ENCODE peak calls at places on chromosomes 16 and 17, in eight cellular contexts. Z is cardiac muscle cell, R is coronary artery, I is heart right ventricle, U is PC-9, Q is lower lobe of right lung, M is sigmoid colon, P is aorta. O is an unnamed sample.

GRCh38 chr17:80476877-80477646 is 655 bp upstream of the NPTX1 start:
- DNase-seq in Z (no peak), R (no peak), I (no peak), U (no peak), Q (no peak), M (no peak), P (no peak), O (no peak)

GRCh38 chr17:41710472-41711090 is 1.6 kb upstream of the GAST start:
- DNase-seq in Z (no peak), R (no peak), I (no peak), U (no peak), Q (no peak), M (no peak), P (no peak), O (no peak)

GRCh38 chr17:74123350-74123749 is 80.1 kb upstream of the RPL38 start:
- DNase-seq in Z (no peak), R (no peak), I (no peak), U (no peak), Q (no peak), M (no peak), P (no peak), O (no peak)

GRCh38 chr16:49754495-49755290 is 101.2 kb downstream of the ZNF423 start:
- DNase-seq in Z (peak), R (no peak), I (peak), U (no peak), Q (no peak), M (no peak), P (no peak), O (no peak)

GRCh38 chr16:79535130-79535529 is 65.4 kb downstream of the MAF start:
- DNase-seq in Z (no peak), R (no peak), I (no peak), U (no peak), Q (no peak), M (no peak), P (no peak), O (no peak)

GRCh38 chr17:61536417-61536955 is 54.5 kb downstream of the NACA2 start:
- DNase-seq in Z (no peak), R (no peak), I (no peak), U (no peak), Q (no peak), M (no peak), P (no peak), O (no peak)

GRCh38 chr17:68512967-68513474 is 791 bp downstream of the PRKAR1A start:
- DNase-seq in Z (peak), R (no peak), I (no peak), U (no peak), Q (no peak), M (peak), P (no peak), O (peak)

GRCh38 chr16:49515861-49516260 is 142.3 kb downstream of the C16orf78 start:
- DNase-seq in Z (no peak), R (no peak), I (no peak), U (no peak), Q (no peak), M (no peak), P (no peak), O (no peak)

GRCh38 chr17:75927286-75927922 is 13.4 kb downstream of the FBF1 start:
- DNase-seq in Z (peak), R (no peak), I (no peak), U (no peak), Q (peak), M (no peak), P (no peak), O (no peak)

GRCh38 chr16:23120562-23120961 is 28.7 kb downstream of the USP31 start:
- DNase-seq in Z (no peak), R (no peak), I (no peak), U (no peak), Q (no peak), M (no peak), P (no peak), O (no peak)

GRCh38 chr16:54493076-54493475 is 206.5 kb upstream of the IRX3 start:
- DNase-seq in Z (no peak), R (no peak), I (no peak), U (no peak), Q (no peak), M (no peak), P (no peak), O (no peak)

GRCh38 chr17:62778990-62779681 is 29.0 kb downstream of the MARCHF10 start:
- DNase-seq in Z (no peak), R (no peak), I (no peak), U (peak), Q (peak), M (no peak), P (no peak), O (no peak)

GRCh38 chr16:82867425-82867824 is 240.7 kb downstream of the CDH13 start:
- DNase-seq in Z (no peak), R (no peak), I (no peak), U (no peak), Q (no peak), M (no peak), P (no peak), O (no peak)

GRCh38 chr16:88116121-88116900 is 165.1 kb downstream of the BANP start:
- DNase-seq in Z (no peak), R (no peak), I (no peak), U (no peak), Q (no peak), M (no peak), P (no peak), O (no peak)

GRCh38 chr17:10077561-10078299 is 120.7 kb downstream of the GAS7 start:
- DNase-seq in Z (no peak), R (no peak), I (no peak), U (no peak), Q (no peak), M (peak), P (no peak), O (no peak)

GRCh38 chr16:70162041-70162451 is 11.5 kb upstream of the CLEC18C start:
- DNase-seq in Z (no peak), R (peak), I (no peak), U (peak), Q (no peak), M (no peak), P (peak), O (no peak)

GRCh38 chr17:44587339-44587738 is 30.1 kb downstream of the FZD2 start:
- DNase-seq in Z (peak), R (peak), I (peak), U (peak), Q (peak), M (no peak), P (peak), O (peak)

GRCh38 chr17:38326996-38327792 is 16.6 kb downstream of the GPR179 start:
- DNase-seq in Z (no peak), R (peak), I (peak), U (no peak), Q (no peak), M (no peak), P (no peak), O (no peak)

GRCh38 chr17:73628642-73629552 is 15.3 kb downstream of the SDK2 start:
- DNase-seq in Z (no peak), R (no peak), I (no peak), U (no peak), Q (no peak), M (no peak), P (peak), O (peak)

GRCh38 chr16:76729525-76729924 is 452.3 kb downstream of the CNTNAP4 start:
- DNase-seq in Z (no peak), R (no peak), I (no peak), U (no peak), Q (no peak), M (no peak), P (no peak), O (no peak)

GRCh38 chr17:5631958-5632357 is 47.6 kb upstream of the NLRP1 start:
- DNase-seq in Z (peak), R (no peak), I (no peak), U (no peak), Q (no peak), M (no peak), P (no peak), O (no peak)

GRCh38 chr17:40363480-40363838 is 1.1 kb downstream of the GJD3 start:
- DNase-seq in Z (peak), R (no peak), I (peak), U (no peak), Q (peak), M (peak), P (peak), O (no peak)

GRCh38 chr16:59633996-59634579 is 900.0 kb upstream of the GOT2 start:
- DNase-seq in Z (no peak), R (no peak), I (no peak), U (no peak), Q (no peak), M (no peak), P (no peak), O (no peak)

GRCh38 chr16:67873435-67874146 is 739 bp downstream of the EDC4 start:
- DNase-seq in Z (peak), R (no peak), I (no peak), U (no peak), Q (no peak), M (no peak), P (no peak), O (no peak)

GRCh38 chr17:42340691-42341127 is 47.5 kb downstream of the STAT3 start:
- DNase-seq in Z (no peak), R (no peak), I (no peak), U (peak), Q (no peak), M (peak), P (no peak), O (no peak)

GRCh38 chr17:61379457-61380216 is 20.0 kb upstream of the TBX2 start:
- DNase-seq in Z (no peak), R (no peak), I (no peak), U (no peak), Q (peak), M (no peak), P (peak), O (peak)

GRCh38 chr17:51955245-51955644 is 203.3 kb downstream of the CA10 start:
- DNase-seq in Z (no peak), R (no peak), I (no peak), U (no peak), Q (no peak), M (no peak), P (no peak), O (no peak)

GRCh38 chr17:48612854-48613691 is 2.0 kb downstream of the HOXB8 start:
- DNase-seq in Z (peak), R (no peak), I (no peak), U (peak), Q (no peak), M (no peak), P (peak), O (peak)
- H3K4me3 ChIP-seq in Z (peak), R (peak), I (peak), U (peak), Q (peak), M (peak), P (peak), O (peak)

DNA sequence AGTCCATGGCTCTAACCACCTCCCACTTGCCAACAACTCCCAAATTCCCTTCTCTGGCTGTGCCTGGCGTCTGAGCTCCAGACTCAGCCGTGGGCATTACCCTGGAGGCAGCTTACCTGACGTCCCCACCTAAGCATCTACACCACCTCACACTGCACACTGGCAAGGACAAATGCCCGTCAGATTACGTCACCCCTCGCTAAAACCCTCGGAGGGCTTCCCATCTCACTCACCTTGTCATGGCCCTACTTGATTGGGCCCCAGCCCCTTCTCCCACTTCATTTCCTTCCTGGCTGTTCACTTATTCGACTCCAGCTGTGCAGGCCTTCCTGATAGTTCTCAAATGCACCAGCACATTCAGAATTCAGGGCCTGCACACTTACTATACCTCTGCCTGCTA is 13.4 kb downstream of the ALOXE3 start:
- DNase-seq in Z (no peak), R (no peak), I (no peak), U (no peak), Q (no peak), M (no peak), P (no peak), O (no peak)
- H3K4me3 ChIP-seq in Z (no peak), R (no peak), I (no peak), U (no peak), Q (no peak), M (no peak), P (no peak), O (no peak)

DNA sequence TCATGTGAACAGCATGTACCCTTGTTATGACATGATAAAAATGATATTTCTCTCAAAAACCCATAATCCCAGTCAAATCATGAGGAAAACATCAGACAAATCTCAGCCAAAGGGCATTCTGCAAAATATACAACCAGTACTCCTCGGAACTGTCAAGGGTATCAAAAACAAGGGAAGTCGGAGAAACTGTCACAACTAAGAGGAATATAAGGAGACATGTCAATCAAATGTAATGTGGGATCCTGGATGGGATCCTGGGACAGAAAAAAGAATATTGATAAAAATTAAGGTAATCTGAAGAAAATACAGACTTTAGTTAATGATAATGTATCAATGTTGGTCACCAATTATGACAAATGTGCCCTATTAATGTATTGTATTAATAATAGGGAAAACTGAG is 15.6 kb upstream of the CDYL2 start:
- DNase-seq in Z (no peak), R (no peak), I (no peak), U (no peak), Q (no peak), M (no peak), P (no peak), O (no peak)
- H3K4me3 ChIP-seq in Z (no peak), R (no peak), I (no peak), U (no peak), Q (no peak), M (no peak), P (no peak), O (no peak)

GRCh38 chr17:7854078-7854777 is 638 bp upstream of the TMEM88 start:
- DNase-seq in Z (no peak), R (peak), I (peak), U (no peak), Q (peak), M (peak), P (no peak), O (peak)
- H3K4me3 ChIP-seq in Z (no peak), R (peak), I (peak), U (no peak), Q (peak), M (no peak), P (no peak), O (peak)

GRCh38 chr17:8173056-8173870 is 2.9 kb downstream of the TMEM107 start:
- DNase-seq in Z (peak), R (no peak), I (peak), U (peak), Q (peak), M (peak), P (peak), O (peak)
- H3K4me3 ChIP-seq in Z (peak), R (peak), I (peak), U (peak), Q (peak), M (peak), P (no peak), O (peak)

DNA sequence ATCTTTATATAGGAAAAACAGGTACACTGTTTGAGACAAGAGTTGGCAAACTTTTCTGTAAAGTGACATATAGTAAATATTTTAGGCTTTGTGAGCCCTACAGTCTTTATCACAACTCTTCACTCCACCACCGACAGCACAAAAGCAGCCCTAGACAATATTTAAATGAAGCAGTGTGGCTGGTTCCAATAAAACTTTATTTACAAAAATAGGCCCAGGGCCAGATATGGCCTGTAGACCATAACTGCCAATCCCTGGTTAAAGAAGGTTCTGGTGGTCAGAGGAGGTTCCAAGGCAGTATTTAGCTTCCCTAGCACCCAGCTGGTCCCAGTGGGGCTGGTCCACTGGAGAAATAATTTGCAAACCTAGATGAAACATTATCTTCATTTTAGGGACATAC is 3.6 kb downstream of the FAM117A start:
- DNase-seq in Z (no peak), R (no peak), I (no peak), U (no peak), Q (no peak), M (no peak), P (no peak), O (no peak)
- H3K4me3 ChIP-seq in Z (no peak), R (no peak), I (no peak), U (no peak), Q (no peak), M (no peak), P (no peak), O (no peak)

GRCh38 chr16:30996324-30996999 is 11.5 kb downstream of the HSD3B7 start:
- DNase-seq in Z (no peak), R (no peak), I (no peak), U (peak), Q (no peak), M (no peak), P (peak), O (no peak)

GRCh38 chr16:30997000-30997886 is 12.2 kb downstream of the HSD3B7 start:
- DNase-seq in Z (peak), R (peak), I (peak), U (peak), Q (peak), M (peak), P (peak), O (peak)

GRCh38 chr16:30992931-30993816 is 8.2 kb downstream of the HSD3B7 start:
- DNase-seq in Z (no peak), R (no peak), I (no peak), U (peak), Q (no peak), M (no peak), P (no peak), O (no peak)

GRCh38 chr16:30997887-30998711 is 12.3 kb downstream of the STX1B start:
- DNase-seq in Z (no peak), R (no peak), I (no peak), U (peak), Q (no peak), M (no peak), P (peak), O (no peak)

DNA sequence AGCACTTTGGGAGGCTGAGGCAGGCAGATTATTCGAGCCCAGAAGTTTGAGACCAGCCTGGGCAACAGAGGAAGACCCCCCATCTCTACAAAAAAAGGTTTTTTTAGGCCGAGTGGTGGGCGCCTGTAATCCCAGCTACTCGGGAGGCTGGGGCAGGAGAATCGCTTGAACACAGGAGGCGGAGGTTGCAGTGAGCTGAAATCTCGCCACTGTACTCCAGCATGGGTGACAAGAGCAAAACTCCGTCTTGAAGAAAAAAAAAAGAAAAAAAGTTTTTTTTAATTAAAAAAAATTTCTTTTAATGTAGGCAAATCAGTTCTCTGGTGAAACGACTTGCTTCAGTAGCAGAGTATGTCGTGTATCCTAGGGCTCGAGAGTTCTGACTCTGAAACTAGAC is 10.9 kb downstream of the HSD3B7 start:
- DNase-seq in Z (no peak), R (no peak), I (no peak), U (no peak), Q (no peak), M (no peak), P (no peak), O (no peak)
- H3K4me3 ChIP-seq in Z (no peak), R (no peak), I (peak), U (no peak), Q (no peak), M (peak), P (no peak), O (no peak)

GRCh38 chr16:18784917-18785623 is 5.1 kb downstream of the RPS15A start:
- DNase-seq in Z (no peak), R (no peak), I (no peak), U (no peak), Q (no peak), M (no peak), P (no peak), O (no peak)
- H3K4me3 ChIP-seq in Z (no peak), R (no peak), I (no peak), U (no peak), Q (no peak), M (no peak), P (no peak), O (peak)

GRCh38 chr16:11495066-11495407 is 91.7 kb downstream of the LITAF start:
- DNase-seq in Z (no peak), R (no peak), I (no peak), U (no peak), Q (no peak), M (no peak), P (no peak), O (no peak)

GRCh38 chr16:11497329-11497805 is 89.4 kb downstream of the LITAF start:
- DNase-seq in Z (peak), R (peak), I (peak), U (peak), Q (peak), M (peak), P (peak), O (peak)

GRCh38 chr16:11498683-11499082 is 88.0 kb downstream of the LITAF start:
- DNase-seq in Z (no peak), R (no peak), I (no peak), U (no peak), Q (no peak), M (no peak), P (no peak), O (peak)

GRCh38 chr16:11499295-11500089 is 87.2 kb downstream of the LITAF start:
- DNase-seq in Z (no peak), R (no peak), I (no peak), U (peak), Q (no peak), M (no peak), P (no peak), O (peak)

DNA sequence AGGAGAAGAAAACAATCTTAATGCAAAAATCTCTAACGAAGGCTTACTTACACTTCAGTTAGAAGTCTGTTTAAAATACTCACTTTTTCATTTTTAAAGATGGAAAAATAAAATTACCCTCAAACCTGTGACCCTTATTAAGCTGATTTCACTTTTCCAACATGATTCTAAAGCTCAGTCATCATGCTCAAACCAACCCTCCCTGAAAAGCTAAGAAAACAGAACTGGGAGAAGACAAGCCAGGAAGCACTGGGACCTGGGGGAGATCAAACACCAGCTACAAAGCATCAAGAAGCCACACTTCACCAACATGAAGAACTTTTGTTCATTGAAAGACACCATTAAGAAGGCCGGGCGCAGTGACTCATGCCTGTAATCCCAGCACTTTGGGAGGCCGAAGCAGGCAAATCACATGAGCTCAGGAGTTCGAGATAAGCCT is 88.8 kb downstream of the LITAF start:
- DNase-seq in Z (no peak), R (no peak), I (no peak), U (no peak), Q (no peak), M (no peak), P (no peak), O (no peak)
- H3K4me3 ChIP-seq in Z (no peak), R (no peak), I (no peak), U (no peak), Q (no peak), M (no peak), P (no peak), O (no peak)